ENCODE peak calls at places on chromosome 20, in four cellular contexts. One of them, this sample, is unnamed.

GRCh38 chr20:63461364-63461763 is 11.1 kb downstream of the KCNQ2 start:
- DNase-seq in fibroblast of mammary gland: no peak
- DNase-seq in endothelial cell: peak; percentile 60
- DNase-seq in fibroblast of gingiva: no peak
- DNase-seq in this sample: peak; percentile 72

GRCh38 chr20:12040261-12040660 is 122.6 kb downstream of the BTBD3 start:
- DNase-seq in fibroblast of mammary gland: no peak
- DNase-seq in endothelial cell: no peak
- DNase-seq in fibroblast of gingiva: no peak
- DNase-seq in this sample: no peak

GRCh38 chr20:51731771-51732453 is 36.3 kb downstream of the ATP9A start:
- DNase-seq in endothelial cell: no peak
- DNase-seq in fibroblast of mammary gland: no peak
- DNase-seq in fibroblast of gingiva: no peak
- DNase-seq in this sample: no peak

GRCh38 chr20:47241345-47241781 is 115.1 kb downstream of the ZMYND8 start:
- DNase-seq in fibroblast of gingiva: peak; percentile 78
- DNase-seq in fibroblast of mammary gland: peak; percentile 90
- DNase-seq in endothelial cell: no peak
- DNase-seq in this sample: no peak

GRCh38 chr20:20520776-20521175 is 152.9 kb downstream of the INSM1 start:
- DNase-seq in fibroblast of gingiva: no peak
- DNase-seq in endothelial cell: no peak
- DNase-seq in fibroblast of mammary gland: peak; percentile 75
- DNase-seq in this sample: no peak

GRCh38 chr20:64140421-64140820 is 23.8 kb upstream of the MYT1 start:
- DNase-seq in fibroblast of gingiva: no peak
- DNase-seq in endothelial cell: no peak
- DNase-seq in fibroblast of mammary gland: no peak
- DNase-seq in this sample: no peak

GRCh38 chr20:19004975-19005374 is 191.4 kb downstream of the SCP2D1 start:
- DNase-seq in fibroblast of gingiva: no peak
- DNase-seq in fibroblast of mammary gland: no peak
- DNase-seq in endothelial cell: no peak
- DNase-seq in this sample: no peak

GRCh38 chr20:35564905-35565304 is 23.0 kb downstream of the ERGIC3 start:
- DNase-seq in fibroblast of gingiva: no peak
- DNase-seq in fibroblast of mammary gland: no peak
- DNase-seq in endothelial cell: no peak
- DNase-seq in this sample: no peak

GRCh38 chr20:53940883-53941546 is 129.4 kb downstream of the BCAS1 start:
- DNase-seq in fibroblast of gingiva: peak; percentile 85
- DNase-seq in endothelial cell: no peak
- DNase-seq in fibroblast of mammary gland: peak; percentile 85
- DNase-seq in this sample: no peak

GRCh38 chr20:38165966-38166706 is 1.1 kb upstream of the TGM2 start:
- DNase-seq in fibroblast of mammary gland: no peak
- DNase-seq in endothelial cell: no peak
- DNase-seq in fibroblast of gingiva: no peak
- DNase-seq in this sample: no peak

GRCh38 chr20:40497781-40498691 is 191.0 kb downstream of the MAFB start:
- DNase-seq in fibroblast of mammary gland: peak; percentile 84
- DNase-seq in fibroblast of gingiva: peak; percentile 77
- DNase-seq in endothelial cell: no peak
- DNase-seq in this sample: no peak

GRCh38 chr20:48901326-48901725 is 20.2 kb upstream of the ARFGEF2 start:
- DNase-seq in fibroblast of gingiva: no peak
- DNase-seq in fibroblast of mammary gland: no peak
- DNase-seq in endothelial cell: no peak
- DNase-seq in this sample: no peak

GRCh38 chr20:22248052-22248667 is 336.2 kb downstream of the FOXA2 start:
- DNase-seq in fibroblast of gingiva: no peak
- DNase-seq in fibroblast of mammary gland: peak; percentile 16
- DNase-seq in endothelial cell: peak; percentile 57
- DNase-seq in this sample: no peak

GRCh38 chr20:10848810-10849370 is 175.1 kb upstream of the JAG1 start:
- DNase-seq in fibroblast of gingiva: peak; percentile 90
- DNase-seq in fibroblast of mammary gland: peak; percentile 94
- DNase-seq in endothelial cell: no peak
- DNase-seq in this sample: no peak

GRCh38 chr20:44014807-44015732 is 100.4 kb downstream of the TOX2 start:
- DNase-seq in fibroblast of gingiva: no peak
- DNase-seq in endothelial cell: no peak
- DNase-seq in fibroblast of mammary gland: peak; percentile 6
- DNase-seq in this sample: no peak

GRCh38 chr20:63939061-63939935 is 16.9 kb downstream of the UCKL1 start:
- DNase-seq in fibroblast of gingiva: no peak
- DNase-seq in endothelial cell: peak; percentile 21
- DNase-seq in fibroblast of mammary gland: no peak
- DNase-seq in this sample: no peak

GRCh38 chr20:48100483-48100882 is 315.2 kb upstream of the SULF2 start:
- DNase-seq in fibroblast of gingiva: no peak
- DNase-seq in fibroblast of mammary gland: no peak
- DNase-seq in endothelial cell: no peak
- DNase-seq in this sample: no peak

GRCh38 chr20:2137552-2138201 is 36.0 kb downstream of the STK35 start:
- DNase-seq in endothelial cell: no peak
- DNase-seq in fibroblast of mammary gland: peak; percentile 46
- DNase-seq in fibroblast of gingiva: peak; percentile 29
- DNase-seq in this sample: no peak

GRCh38 chr20:38134427-38135281 is 30.4 kb downstream of the TGM2 start:
- DNase-seq in fibroblast of gingiva: no peak
- DNase-seq in endothelial cell: peak; percentile 33
- DNase-seq in fibroblast of mammary gland: no peak
- DNase-seq in this sample: no peak

GRCh38 chr20:59232618-59233017 is 67.8 kb upstream of the EDN3 start:
- DNase-seq in endothelial cell: no peak
- DNase-seq in fibroblast of gingiva: no peak
- DNase-seq in fibroblast of mammary gland: peak; percentile 33
- DNase-seq in this sample: no peak

GRCh38 chr20:62352402-62353288 is 14.5 kb downstream of the LAMA5 start:
- DNase-seq in fibroblast of mammary gland: peak; percentile 11
- DNase-seq in endothelial cell: no peak
- DNase-seq in fibroblast of gingiva: peak; percentile 57
- DNase-seq in this sample: no peak

GRCh38 chr20:483791-484644 is 21.7 kb upstream of the TBC1D20 start:
- DNase-seq in fibroblast of gingiva: no peak
- DNase-seq in endothelial cell: no peak
- DNase-seq in fibroblast of mammary gland: no peak
- DNase-seq in this sample: no peak

GRCh38 chr20:53966774-53967398 is 103.5 kb downstream of the BCAS1 start:
- DNase-seq in fibroblast of gingiva: no peak
- DNase-seq in fibroblast of mammary gland: no peak
- DNase-seq in endothelial cell: no peak
- DNase-seq in this sample: no peak

GRCh38 chr20:50992336-50992732 is 30.6 kb downstream of the KCNG1 start:
- DNase-seq in fibroblast of gingiva: no peak
- DNase-seq in endothelial cell: no peak
- DNase-seq in fibroblast of mammary gland: no peak
- DNase-seq in this sample: no peak

GRCh38 chr20:2709205-2709981 is 16.8 kb downstream of the EBF4 start:
- DNase-seq in fibroblast of gingiva: no peak
- DNase-seq in fibroblast of mammary gland: no peak
- DNase-seq in endothelial cell: no peak
- DNase-seq in this sample: no peak

GRCh38 chr20:53586640-53587039 is 7.0 kb downstream of the ZNF217 start:
- DNase-seq in fibroblast of gingiva: no peak
- DNase-seq in endothelial cell: no peak
- DNase-seq in fibroblast of mammary gland: no peak
- DNase-seq in this sample: no peak

GRCh38 chr20:23366384-23366783 is 4.4 kb downstream of the GZF1 start:
- DNase-seq in fibroblast of gingiva: no peak
- DNase-seq in fibroblast of mammary gland: no peak
- DNase-seq in endothelial cell: no peak
- DNase-seq in this sample: no peak

GRCh38 chr20:61308171-61308795 is 56.2 kb downstream of the CDH4 start:
- DNase-seq in endothelial cell: no peak
- DNase-seq in fibroblast of gingiva: no peak
- DNase-seq in fibroblast of mammary gland: no peak
- DNase-seq in this sample: no peak

GRCh38 chr20:62495798-62496325 is 20.1 kb upstream of the GATA5 start:
- DNase-seq in endothelial cell: no peak
- DNase-seq in fibroblast of mammary gland: no peak
- DNase-seq in fibroblast of gingiva: no peak
- DNase-seq in this sample: no peak

GRCh38 chr20:9927224-9927623 is 88.3 kb upstream of the PAK5 start:
- DNase-seq in fibroblast of mammary gland: peak; percentile 18
- DNase-seq in endothelial cell: no peak
- DNase-seq in fibroblast of gingiva: peak; percentile 8
- DNase-seq in this sample: no peak

GRCh38 chr20:50198716-50199115 is 8.1 kb downstream of the CEBPB start:
- DNase-seq in endothelial cell: no peak
- DNase-seq in fibroblast of mammary gland: no peak
- DNase-seq in fibroblast of gingiva: no peak
- DNase-seq in this sample: no peak

GRCh38 chr20:21513881-21514540 is at the start of gene NKX2-2:
- DNase-seq in endothelial cell: no peak
- DNase-seq in fibroblast of gingiva: no peak
- DNase-seq in fibroblast of mammary gland: no peak
- DNase-seq in this sample: peak; percentile 54